ENCODE peak calls at places on chromosomes 7 and 10, in four cellular contexts. X, G, U and Q are unnamed samples.

GRCh38 chr10:82084496-82084895 is 209.5 kb downstream of the NRG3 start:
- DNase-seq in X (no peak), G (no peak), U (no peak), Q (no peak)

GRCh38 chr10:122588381-122588780 is 27.8 kb downstream of the DMBT1 start:
- DNase-seq in X (no peak), U (no peak), G (no peak), Q (no peak)

GRCh38 chr10:91587710-91588638 is 44.9 kb downstream of the PPP1R3C start:
- DNase-seq in U (no peak), X (peak; percentile 25), G (peak; percentile 79), Q (peak; percentile 81)

GRCh38 chr10:33330543-33331019 is 3.9 kb downstream of the NRP1 start:
- DNase-seq in G (peak; percentile 92), U (peak; percentile 69), X (peak; percentile 88), Q (peak; percentile 87)

GRCh38 chr7:76310102-76310957 is 7.9 kb downstream of the HSPB1 start:
- DNase-seq in U (no peak), X (no peak), G (no peak), Q (peak; percentile 26)

GRCh38 chr7:110442386-110442837 is 648.5 kb upstream of the LRRN3 start:
- DNase-seq in U (no peak), G (peak; percentile 3), X (peak; percentile 89), Q (peak; percentile 20)

GRCh38 chr7:151682831-151683614 is 163.3 kb upstream of the RHEB start:
- DNase-seq in U (no peak), G (no peak), X (no peak), Q (no peak)

GRCh38 chr10:129161184-129161583 is 305.9 kb upstream of the MGMT start:
- DNase-seq in U (no peak), X (no peak), G (peak; percentile 6), Q (peak; percentile 1)

GRCh38 chr7:4631664-4632171 is 50.4 kb upstream of the FOXK1 start:
- DNase-seq in G (peak; percentile 95), X (peak; percentile 61), U (no peak), Q (peak; percentile 90)

GRCh38 chr7:18040196-18040595 is 12.6 kb upstream of the PRPS1L1 start:
- DNase-seq in X (no peak), G (peak; percentile 54), U (no peak), Q (peak; percentile 81)

GRCh38 chr10:127524229-127524628 is 24.9 kb upstream of the NPS start:
- DNase-seq in X (no peak), U (no peak), G (no peak), Q (no peak)
- TF ChIP-seq CTCF in X (no peak), U (no peak), G (no peak), Q (peak; percentile 1)

GRCh38 chr7:2821161-2821841 is 22.8 kb downstream of the GNA12 start:
- DNase-seq in G (peak; percentile 86), X (no peak), U (no peak), Q (peak; percentile 77)
- TF ChIP-seq CTCF in G (no peak), X (no peak), U (no peak), Q (no peak)

GRCh38 chr7:1380821-1381580 is 78.3 kb downstream of the MICALL2 start:
- DNase-seq in U (no peak), X (no peak), G (no peak), Q (no peak)

GRCh38 chr7:1379202-1379601 is 80.1 kb downstream of the MICALL2 start:
- DNase-seq in U (no peak), G (no peak), X (no peak), Q (no peak)

GRCh38 chr7:1378610-1379180 is 80.6 kb downstream of the MICALL2 start:
- DNase-seq in X (no peak), G (no peak), U (no peak), Q (no peak)

GRCh38 chr7:1380211-1380815 is 79.0 kb downstream of the MICALL2 start:
- DNase-seq in X (no peak), G (no peak), U (no peak), Q (no peak)

DNA sequence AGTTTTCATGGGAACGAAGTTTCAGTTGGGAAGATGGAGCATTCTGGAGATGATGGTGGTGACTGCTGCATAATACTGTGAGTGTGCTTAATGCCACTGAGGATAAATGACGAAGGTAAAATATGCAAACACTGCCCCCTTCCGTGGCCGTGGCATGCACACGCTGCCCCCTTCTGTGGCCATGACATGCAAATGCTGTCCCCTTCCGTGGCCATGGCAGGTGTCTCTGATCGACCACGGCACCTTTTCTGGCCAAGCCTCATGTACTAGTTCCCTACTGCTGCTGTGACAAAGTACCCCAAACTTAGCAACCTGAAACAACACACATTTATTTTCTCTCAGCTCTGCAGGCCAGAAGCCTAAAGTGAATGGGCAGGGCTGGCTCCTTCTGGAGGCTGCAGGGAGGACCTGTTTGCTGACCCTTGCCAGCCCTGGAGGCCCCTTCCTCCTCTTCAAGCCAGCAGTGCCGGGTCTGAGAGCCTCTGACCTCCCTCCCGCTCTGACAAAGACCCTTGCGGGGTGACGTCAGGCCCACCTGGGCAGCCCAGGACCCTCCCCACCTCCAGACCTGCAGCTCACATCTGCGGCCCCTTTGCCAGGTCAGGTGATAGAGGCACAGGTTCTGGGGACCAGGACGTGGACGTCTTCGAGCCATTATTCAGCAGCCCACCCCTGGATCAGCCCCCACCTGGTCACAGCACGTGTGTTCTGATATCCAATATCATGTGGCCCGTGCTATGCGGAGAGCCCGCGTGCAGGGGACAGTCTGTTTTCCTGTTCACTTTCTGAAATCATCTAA is 82.0 kb downstream of the MICALL2 start:
- DNase-seq in U (no peak), G (no peak), X (no peak), Q (no peak)
- TF ChIP-seq CTCF in U (no peak), G (no peak), X (no peak), Q (no peak)

DNA sequence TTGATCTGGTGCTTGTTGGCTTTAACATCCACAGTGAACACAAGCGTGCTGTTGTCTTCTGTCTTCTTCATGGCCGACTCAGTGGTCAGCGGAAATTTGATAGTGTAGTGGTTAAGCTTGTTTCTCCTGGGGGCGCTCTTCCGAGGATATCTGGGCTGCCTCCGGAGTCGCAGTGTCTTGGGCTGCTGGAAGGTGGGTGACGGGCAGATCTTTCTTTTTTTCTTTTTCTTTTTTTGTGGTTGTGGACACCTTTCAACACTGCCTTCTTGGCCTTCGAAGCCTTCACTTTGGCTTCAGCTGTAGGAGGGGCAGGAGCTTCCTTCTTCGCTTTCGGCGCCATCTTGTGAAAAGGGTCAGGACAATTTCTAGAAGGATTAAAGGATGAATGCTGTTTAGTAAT is 23.8 kb upstream of the RPA3 start:
- DNase-seq in G (no peak), U (no peak), X (no peak), Q (no peak)
- TF ChIP-seq CTCF in G (no peak), U (no peak), X (no peak), Q (no peak)

GRCh38 chr10:70832236-70832635 is 16.5 kb downstream of the SGPL1 start:
- DNase-seq in X (no peak), G (no peak), U (no peak), Q (no peak)
- TF ChIP-seq CTCF in X (no peak), G (no peak), U (no peak), Q (no peak)

DNA sequence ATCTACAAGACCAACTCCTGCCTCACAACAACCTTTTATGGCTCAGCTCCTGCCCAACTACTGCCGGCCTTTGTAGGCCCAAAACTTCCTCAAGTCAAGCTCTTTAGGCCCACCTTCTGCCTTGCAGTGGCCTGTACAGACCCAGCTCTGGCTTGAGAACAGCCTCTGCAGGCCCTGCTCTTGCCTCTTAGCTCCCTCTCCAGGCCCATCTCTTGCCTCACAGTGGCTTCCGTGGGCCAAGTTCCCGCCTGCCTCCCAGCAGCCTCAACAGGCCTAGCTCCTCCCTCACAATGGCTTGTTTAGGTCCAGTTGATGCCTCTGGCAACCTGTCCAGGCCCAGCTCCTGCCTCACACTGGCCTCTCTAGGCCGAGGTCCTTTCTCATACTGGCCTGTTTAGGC is 32.4 kb upstream of the VKORC1L1 start:
- DNase-seq in U (peak; percentile 4), G (no peak), X (no peak), Q (no peak)
- TF ChIP-seq CTCF in U (no peak), G (no peak), X (peak; percentile 66), Q (no peak)

DNA sequence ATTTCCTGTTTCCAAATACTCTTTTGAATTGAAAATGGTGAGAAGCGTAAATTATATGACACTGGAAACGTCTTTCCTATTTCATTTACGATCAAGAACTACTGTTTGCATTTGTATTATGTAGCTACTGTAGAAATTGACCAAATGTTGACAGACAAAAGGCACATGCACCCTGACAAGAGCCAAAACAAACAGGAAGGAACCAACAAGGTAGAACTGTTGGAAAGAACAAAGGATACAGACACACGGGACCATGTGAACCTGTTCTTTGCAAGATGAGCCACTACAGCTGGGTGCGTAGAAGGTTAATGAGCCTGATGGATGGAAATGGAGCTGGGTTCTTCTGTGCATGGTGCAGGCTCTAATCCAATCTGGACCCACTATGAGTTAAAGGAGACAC is 48.4 kb upstream of the FZD8 start:
- DNase-seq in G (no peak), X (no peak), U (no peak), Q (no peak)
- TF ChIP-seq CTCF in G (no peak), X (no peak), U (no peak), Q (no peak)

GRCh38 chr7:116588225-116588624 is 63.4 kb downstream of the CAV1 start:
- DNase-seq in G (peak; percentile 67), X (no peak), U (no peak), Q (peak; percentile 83)

GRCh38 chr7:116591202-116592040 is 66.6 kb downstream of the CAV1 start:
- DNase-seq in X (peak; percentile 30), U (no peak), G (peak; percentile 47), Q (peak; percentile 51)

GRCh38 chr7:116592041-116592355 is 67.2 kb downstream of the CAV1 start:
- DNase-seq in X (no peak), G (no peak), U (no peak), Q (no peak)

GRCh38 chr7:116585967-116586366 is 61.1 kb downstream of the CAV1 start:
- DNase-seq in X (no peak), U (no peak), G (no peak), Q (no peak)

GRCh38 chr7:116588641-116589594 is 64.1 kb downstream of the CAV1 start:
- DNase-seq in U (no peak), G (peak; percentile 82), X (peak; percentile 67), Q (peak; percentile 83)
- TF ChIP-seq CTCF in U (peak; percentile 95), G (peak; percentile 39), X (peak; percentile 47), Q (peak; percentile 32)

GRCh38 chr10:116690356-116691078 is 51.8 kb downstream of the HSPA12A start:
- DNase-seq in U (no peak), G (peak; percentile 45), X (peak; percentile 37), Q (peak; percentile 22)
- TF ChIP-seq CTCF in U (no peak), G (peak; percentile 39), X (peak; percentile 31), Q (peak; percentile 42)